ENCODE peak calls at places on chromosome 14, in seven cellular contexts. One of them, this sample, is unnamed.

GRCh38 chr14:64880382-64881121 is 845 bp upstream of the SPTB start:
- DNase-seq in T-helper 2 cell: peak
- DNase-seq in activated CD4-positive, CD25-positive, alpha-beta regulatory T cell treated with anti-CD3 and anti-CD28 coated beads, Interleukin-2, amount 50 U/mL, for 72 hours: peak
- DNase-seq in stimulated activated CD4-positive, alpha-beta T cell treated with anti-CD3 and anti-CD28 coated beads, Interleukin-1b, Interleukin-23, amount 100 ng/mL, for 24 hours: peak
- DNase-seq in HEK293T: peak
- DNase-seq in ELF-1: peak
- DNase-seq in substantia nigra: no peak
- DNase-seq in this sample: peak

GRCh38 chr14:50800032-50800431 is 30.9 kb downstream of the NIN start:
- DNase-seq in stimulated activated CD4-positive, alpha-beta T cell treated with anti-CD3 and anti-CD28 coated beads, Interleukin-1b, Interleukin-23, amount 100 ng/mL, for 24 hours: no peak
- DNase-seq in substantia nigra: no peak
- DNase-seq in T-helper 2 cell: no peak
- DNase-seq in HEK293T: no peak
- DNase-seq in activated CD4-positive, CD25-positive, alpha-beta regulatory T cell treated with anti-CD3 and anti-CD28 coated beads, Interleukin-2, amount 50 U/mL, for 72 hours: no peak
- DNase-seq in ELF-1: no peak
- DNase-seq in this sample: no peak

GRCh38 chr14:54809767-54810166 is 92.9 kb downstream of the GCH1 start:
- DNase-seq in T-helper 2 cell: no peak
- DNase-seq in substantia nigra: no peak
- DNase-seq in ELF-1: no peak
- DNase-seq in HEK293T: no peak
- DNase-seq in activated CD4-positive, CD25-positive, alpha-beta regulatory T cell treated with anti-CD3 and anti-CD28 coated beads, Interleukin-2, amount 50 U/mL, for 72 hours: no peak
- DNase-seq in stimulated activated CD4-positive, alpha-beta T cell treated with anti-CD3 and anti-CD28 coated beads, Interleukin-1b, Interleukin-23, amount 100 ng/mL, for 24 hours: no peak
- DNase-seq in this sample: no peak

GRCh38 chr14:92651793-92652382 is 96.5 kb downstream of the LGMN start:
- DNase-seq in T-helper 2 cell: no peak
- DNase-seq in stimulated activated CD4-positive, alpha-beta T cell treated with anti-CD3 and anti-CD28 coated beads, Interleukin-1b, Interleukin-23, amount 100 ng/mL, for 24 hours: no peak
- DNase-seq in substantia nigra: no peak
- DNase-seq in ELF-1: no peak
- DNase-seq in activated CD4-positive, CD25-positive, alpha-beta regulatory T cell treated with anti-CD3 and anti-CD28 coated beads, Interleukin-2, amount 50 U/mL, for 72 hours: peak
- DNase-seq in HEK293T: no peak
- DNase-seq in this sample: peak

GRCh38 chr14:39267592-39268112 is 33.9 kb downstream of the MIA2 start:
- DNase-seq in activated CD4-positive, CD25-positive, alpha-beta regulatory T cell treated with anti-CD3 and anti-CD28 coated beads, Interleukin-2, amount 50 U/mL, for 72 hours: no peak
- DNase-seq in substantia nigra: no peak
- DNase-seq in ELF-1: no peak
- DNase-seq in stimulated activated CD4-positive, alpha-beta T cell treated with anti-CD3 and anti-CD28 coated beads, Interleukin-1b, Interleukin-23, amount 100 ng/mL, for 24 hours: no peak
- DNase-seq in HEK293T: no peak
- DNase-seq in T-helper 2 cell: no peak
- DNase-seq in this sample: no peak

GRCh38 chr14:99838555-99839193 is 45.5 kb downstream of the EML1 start:
- DNase-seq in activated CD4-positive, CD25-positive, alpha-beta regulatory T cell treated with anti-CD3 and anti-CD28 coated beads, Interleukin-2, amount 50 U/mL, for 72 hours: no peak
- DNase-seq in T-helper 2 cell: no peak
- DNase-seq in ELF-1: peak
- DNase-seq in substantia nigra: no peak
- DNase-seq in HEK293T: no peak
- DNase-seq in stimulated activated CD4-positive, alpha-beta T cell treated with anti-CD3 and anti-CD28 coated beads, Interleukin-1b, Interleukin-23, amount 100 ng/mL, for 24 hours: no peak
- DNase-seq in this sample: no peak

GRCh38 chr14:104804481-104805325 is 3.8 kb downstream of the ZBTB42 start:
- DNase-seq in stimulated activated CD4-positive, alpha-beta T cell treated with anti-CD3 and anti-CD28 coated beads, Interleukin-1b, Interleukin-23, amount 100 ng/mL, for 24 hours: no peak
- DNase-seq in activated CD4-positive, CD25-positive, alpha-beta regulatory T cell treated with anti-CD3 and anti-CD28 coated beads, Interleukin-2, amount 50 U/mL, for 72 hours: no peak
- DNase-seq in HEK293T: no peak
- DNase-seq in ELF-1: no peak
- DNase-seq in T-helper 2 cell: no peak
- DNase-seq in substantia nigra: no peak
- DNase-seq in this sample: no peak

GRCh38 chr14:64520699-64521098 is 16.1 kb downstream of the ZBTB1 start:
- DNase-seq in stimulated activated CD4-positive, alpha-beta T cell treated with anti-CD3 and anti-CD28 coated beads, Interleukin-1b, Interleukin-23, amount 100 ng/mL, for 24 hours: no peak
- DNase-seq in HEK293T: no peak
- DNase-seq in T-helper 2 cell: no peak
- DNase-seq in ELF-1: no peak
- DNase-seq in substantia nigra: no peak
- DNase-seq in activated CD4-positive, CD25-positive, alpha-beta regulatory T cell treated with anti-CD3 and anti-CD28 coated beads, Interleukin-2, amount 50 U/mL, for 72 hours: no peak
- DNase-seq in this sample: no peak

GRCh38 chr14:38098074-38098846 is 109.4 kb upstream of the SSTR1 start:
- DNase-seq in ELF-1: no peak
- DNase-seq in T-helper 2 cell: no peak
- DNase-seq in activated CD4-positive, CD25-positive, alpha-beta regulatory T cell treated with anti-CD3 and anti-CD28 coated beads, Interleukin-2, amount 50 U/mL, for 72 hours: no peak
- DNase-seq in stimulated activated CD4-positive, alpha-beta T cell treated with anti-CD3 and anti-CD28 coated beads, Interleukin-1b, Interleukin-23, amount 100 ng/mL, for 24 hours: no peak
- DNase-seq in substantia nigra: no peak
- DNase-seq in HEK293T: no peak
- DNase-seq in this sample: no peak

GRCh38 chr14:98580131-98580678 is 691.8 kb downstream of the BCL11B start:
- DNase-seq in stimulated activated CD4-positive, alpha-beta T cell treated with anti-CD3 and anti-CD28 coated beads, Interleukin-1b, Interleukin-23, amount 100 ng/mL, for 24 hours: no peak
- DNase-seq in HEK293T: no peak
- DNase-seq in ELF-1: peak
- DNase-seq in activated CD4-positive, CD25-positive, alpha-beta regulatory T cell treated with anti-CD3 and anti-CD28 coated beads, Interleukin-2, amount 50 U/mL, for 72 hours: no peak
- DNase-seq in substantia nigra: no peak
- DNase-seq in T-helper 2 cell: no peak
- DNase-seq in this sample: no peak

GRCh38 chr14:101731187-101732080 is 30.1 kb upstream of the PPP2R5C start:
- DNase-seq in ELF-1: peak
- DNase-seq in HEK293T: no peak
- DNase-seq in stimulated activated CD4-positive, alpha-beta T cell treated with anti-CD3 and anti-CD28 coated beads, Interleukin-1b, Interleukin-23, amount 100 ng/mL, for 24 hours: peak
- DNase-seq in T-helper 2 cell: peak
- DNase-seq in substantia nigra: no peak
- DNase-seq in activated CD4-positive, CD25-positive, alpha-beta regulatory T cell treated with anti-CD3 and anti-CD28 coated beads, Interleukin-2, amount 50 U/mL, for 72 hours: peak
- DNase-seq in this sample: no peak

GRCh38 chr14:24710403-24711063 is 76.5 kb upstream of the GZMB start:
- DNase-seq in HEK293T: peak
- DNase-seq in substantia nigra: no peak
- DNase-seq in ELF-1: peak
- DNase-seq in stimulated activated CD4-positive, alpha-beta T cell treated with anti-CD3 and anti-CD28 coated beads, Interleukin-1b, Interleukin-23, amount 100 ng/mL, for 24 hours: peak
- DNase-seq in activated CD4-positive, CD25-positive, alpha-beta regulatory T cell treated with anti-CD3 and anti-CD28 coated beads, Interleukin-2, amount 50 U/mL, for 72 hours: peak
- DNase-seq in T-helper 2 cell: no peak
- DNase-seq in this sample: no peak

GRCh38 chr14:44960146-44960545 is 1.6 kb downstream of the KLHL28 start:
- DNase-seq in ELF-1: no peak
- DNase-seq in activated CD4-positive, CD25-positive, alpha-beta regulatory T cell treated with anti-CD3 and anti-CD28 coated beads, Interleukin-2, amount 50 U/mL, for 72 hours: no peak
- DNase-seq in T-helper 2 cell: no peak
- DNase-seq in HEK293T: no peak
- DNase-seq in substantia nigra: no peak
- DNase-seq in stimulated activated CD4-positive, alpha-beta T cell treated with anti-CD3 and anti-CD28 coated beads, Interleukin-1b, Interleukin-23, amount 100 ng/mL, for 24 hours: no peak
- DNase-seq in this sample: no peak

GRCh38 chr14:83548061-83548839 is 1981.7 kb upstream of the FLRT2 start:
- DNase-seq in stimulated activated CD4-positive, alpha-beta T cell treated with anti-CD3 and anti-CD28 coated beads, Interleukin-1b, Interleukin-23, amount 100 ng/mL, for 24 hours: no peak
- DNase-seq in substantia nigra: no peak
- DNase-seq in HEK293T: no peak
- DNase-seq in T-helper 2 cell: no peak
- DNase-seq in ELF-1: peak
- DNase-seq in activated CD4-positive, CD25-positive, alpha-beta regulatory T cell treated with anti-CD3 and anti-CD28 coated beads, Interleukin-2, amount 50 U/mL, for 72 hours: no peak
- DNase-seq in this sample: no peak

GRCh38 chr14:104383931-104384775 is 195.4 kb upstream of the C14orf180 start:
- DNase-seq in ELF-1: no peak
- DNase-seq in T-helper 2 cell: no peak
- DNase-seq in stimulated activated CD4-positive, alpha-beta T cell treated with anti-CD3 and anti-CD28 coated beads, Interleukin-1b, Interleukin-23, amount 100 ng/mL, for 24 hours: no peak
- DNase-seq in substantia nigra: no peak
- DNase-seq in HEK293T: no peak
- DNase-seq in activated CD4-positive, CD25-positive, alpha-beta regulatory T cell treated with anti-CD3 and anti-CD28 coated beads, Interleukin-2, amount 50 U/mL, for 72 hours: peak
- DNase-seq in this sample: peak

GRCh38 chr14:90807060-90807459 is 9.2 kb downstream of the TTC7B start:
- DNase-seq in stimulated activated CD4-positive, alpha-beta T cell treated with anti-CD3 and anti-CD28 coated beads, Interleukin-1b, Interleukin-23, amount 100 ng/mL, for 24 hours: no peak
- DNase-seq in T-helper 2 cell: no peak
- DNase-seq in activated CD4-positive, CD25-positive, alpha-beta regulatory T cell treated with anti-CD3 and anti-CD28 coated beads, Interleukin-2, amount 50 U/mL, for 72 hours: no peak
- DNase-seq in ELF-1: no peak
- DNase-seq in substantia nigra: no peak
- DNase-seq in HEK293T: no peak
- DNase-seq in this sample: no peak

GRCh38 chr14:72633551-72633950 is 260.4 kb downstream of the DPF3 start:
- DNase-seq in substantia nigra: no peak
- DNase-seq in HEK293T: no peak
- DNase-seq in ELF-1: no peak
- DNase-seq in stimulated activated CD4-positive, alpha-beta T cell treated with anti-CD3 and anti-CD28 coated beads, Interleukin-1b, Interleukin-23, amount 100 ng/mL, for 24 hours: no peak
- DNase-seq in T-helper 2 cell: no peak
- DNase-seq in activated CD4-positive, CD25-positive, alpha-beta regulatory T cell treated with anti-CD3 and anti-CD28 coated beads, Interleukin-2, amount 50 U/mL, for 72 hours: no peak
- DNase-seq in this sample: no peak

GRCh38 chr14:75417674-75418073 is 10.1 kb upstream of the JDP2 start:
- DNase-seq in HEK293T: no peak
- DNase-seq in substantia nigra: no peak
- DNase-seq in T-helper 2 cell: no peak
- DNase-seq in ELF-1: no peak
- DNase-seq in stimulated activated CD4-positive, alpha-beta T cell treated with anti-CD3 and anti-CD28 coated beads, Interleukin-1b, Interleukin-23, amount 100 ng/mL, for 24 hours: no peak
- DNase-seq in activated CD4-positive, CD25-positive, alpha-beta regulatory T cell treated with anti-CD3 and anti-CD28 coated beads, Interleukin-2, amount 50 U/mL, for 72 hours: no peak
- DNase-seq in this sample: no peak

GRCh38 chr14:50659327-50659974 is 8.7 kb downstream of the SAV1 start:
- DNase-seq in stimulated activated CD4-positive, alpha-beta T cell treated with anti-CD3 and anti-CD28 coated beads, Interleukin-1b, Interleukin-23, amount 100 ng/mL, for 24 hours: no peak
- DNase-seq in ELF-1: peak
- DNase-seq in substantia nigra: no peak
- DNase-seq in activated CD4-positive, CD25-positive, alpha-beta regulatory T cell treated with anti-CD3 and anti-CD28 coated beads, Interleukin-2, amount 50 U/mL, for 72 hours: no peak
- DNase-seq in HEK293T: no peak
- DNase-seq in T-helper 2 cell: no peak
- DNase-seq in this sample: no peak

GRCh38 chr14:104771918-104772706 is 19.2 kb downstream of the SIVA1 start:
- DNase-seq in HEK293T: no peak
- DNase-seq in activated CD4-positive, CD25-positive, alpha-beta regulatory T cell treated with anti-CD3 and anti-CD28 coated beads, Interleukin-2, amount 50 U/mL, for 72 hours: no peak
- DNase-seq in substantia nigra: no peak
- DNase-seq in T-helper 2 cell: no peak
- DNase-seq in stimulated activated CD4-positive, alpha-beta T cell treated with anti-CD3 and anti-CD28 coated beads, Interleukin-1b, Interleukin-23, amount 100 ng/mL, for 24 hours: no peak
- DNase-seq in ELF-1: no peak
- DNase-seq in this sample: no peak

GRCh38 chr14:50928002-50928635 is 16.2 kb downstream of the PYGL start:
- DNase-seq in stimulated activated CD4-positive, alpha-beta T cell treated with anti-CD3 and anti-CD28 coated beads, Interleukin-1b, Interleukin-23, amount 100 ng/mL, for 24 hours: no peak
- DNase-seq in T-helper 2 cell: no peak
- DNase-seq in activated CD4-positive, CD25-positive, alpha-beta regulatory T cell treated with anti-CD3 and anti-CD28 coated beads, Interleukin-2, amount 50 U/mL, for 72 hours: no peak
- DNase-seq in HEK293T: no peak
- DNase-seq in substantia nigra: no peak
- DNase-seq in ELF-1: no peak
- DNase-seq in this sample: no peak

GRCh38 chr14:31420013-31420318 is 384 bp downstream of the HEATR5A start:
- DNase-seq in T-helper 2 cell: no peak
- DNase-seq in HEK293T: peak
- DNase-seq in ELF-1: peak
- DNase-seq in activated CD4-positive, CD25-positive, alpha-beta regulatory T cell treated with anti-CD3 and anti-CD28 coated beads, Interleukin-2, amount 50 U/mL, for 72 hours: peak
- DNase-seq in stimulated activated CD4-positive, alpha-beta T cell treated with anti-CD3 and anti-CD28 coated beads, Interleukin-1b, Interleukin-23, amount 100 ng/mL, for 24 hours: no peak
- DNase-seq in substantia nigra: no peak
- DNase-seq in this sample: peak

GRCh38 chr14:101086926-101087325 is 183.4 kb upstream of the RTL1 start:
- DNase-seq in ELF-1: no peak
- DNase-seq in T-helper 2 cell: no peak
- DNase-seq in HEK293T: no peak
- DNase-seq in substantia nigra: no peak
- DNase-seq in stimulated activated CD4-positive, alpha-beta T cell treated with anti-CD3 and anti-CD28 coated beads, Interleukin-1b, Interleukin-23, amount 100 ng/mL, for 24 hours: no peak
- DNase-seq in activated CD4-positive, CD25-positive, alpha-beta regulatory T cell treated with anti-CD3 and anti-CD28 coated beads, Interleukin-2, amount 50 U/mL, for 72 hours: no peak
- DNase-seq in this sample: no peak

GRCh38 chr14:33676135-33676566 is 274.7 kb downstream of the EGLN3 start:
- DNase-seq in ELF-1: peak
- DNase-seq in activated CD4-positive, CD25-positive, alpha-beta regulatory T cell treated with anti-CD3 and anti-CD28 coated beads, Interleukin-2, amount 50 U/mL, for 72 hours: no peak
- DNase-seq in HEK293T: peak
- DNase-seq in substantia nigra: peak
- DNase-seq in stimulated activated CD4-positive, alpha-beta T cell treated with anti-CD3 and anti-CD28 coated beads, Interleukin-1b, Interleukin-23, amount 100 ng/mL, for 24 hours: no peak
- DNase-seq in T-helper 2 cell: no peak
- DNase-seq in this sample: no peak

GRCh38 chr14:72682188-72682587 is 211.7 kb downstream of the DPF3 start:
- DNase-seq in stimulated activated CD4-positive, alpha-beta T cell treated with anti-CD3 and anti-CD28 coated beads, Interleukin-1b, Interleukin-23, amount 100 ng/mL, for 24 hours: no peak
- DNase-seq in T-helper 2 cell: no peak
- DNase-seq in ELF-1: no peak
- DNase-seq in activated CD4-positive, CD25-positive, alpha-beta regulatory T cell treated with anti-CD3 and anti-CD28 coated beads, Interleukin-2, amount 50 U/mL, for 72 hours: no peak
- DNase-seq in substantia nigra: no peak
- DNase-seq in HEK293T: no peak
- DNase-seq in this sample: no peak

GRCh38 chr14:29896354-29896768 is 31.3 kb downstream of the PRKD1 start:
- DNase-seq in stimulated activated CD4-positive, alpha-beta T cell treated with anti-CD3 and anti-CD28 coated beads, Interleukin-1b, Interleukin-23, amount 100 ng/mL, for 24 hours: no peak
- DNase-seq in ELF-1: no peak
- DNase-seq in T-helper 2 cell: no peak
- DNase-seq in HEK293T: no peak
- DNase-seq in activated CD4-positive, CD25-positive, alpha-beta regulatory T cell treated with anti-CD3 and anti-CD28 coated beads, Interleukin-2, amount 50 U/mL, for 72 hours: no peak
- DNase-seq in substantia nigra: no peak
- DNase-seq in this sample: no peak